ENCODE peak calls at places on chromosome 14, in six cellular contexts. One of them, this sample, is unnamed.
A peak's percentile ranks its signal among the peaks of the same experiment; 100 is the strongest.

GRCh38 chr14:70186826-70187483 is 1.8 kb downstream of the SLC8A3 start:
- DNase-seq in BE2C: no peak
- DNase-seq in CD4-positive, alpha-beta memory T cell: no peak
- DNase-seq in amygdala: peak; percentile 26
- DNase-seq in C1 segment of cervical spinal cord: no peak
- DNase-seq in adipocyte: no peak
- DNase-seq in this sample: peak; percentile 77

GRCh38 chr14:66379116-66379515 is 107.1 kb upstream of the CCDC196 start:
- DNase-seq in BE2C: no peak
- DNase-seq in CD4-positive, alpha-beta memory T cell: no peak
- DNase-seq in amygdala: no peak
- DNase-seq in C1 segment of cervical spinal cord: no peak
- DNase-seq in adipocyte: no peak
- DNase-seq in this sample: no peak

GRCh38 chr14:24243336-24243836 is 963 bp upstream of the TINF2 start:
- DNase-seq in BE2C: no peak
- DNase-seq in CD4-positive, alpha-beta memory T cell: no peak
- DNase-seq in amygdala: no peak
- DNase-seq in C1 segment of cervical spinal cord: no peak
- DNase-seq in adipocyte: no peak
- DNase-seq in this sample: no peak

GRCh38 chr14:60064491-60065072 is 27.1 kb upstream of the PCNX4 start:
- DNase-seq in BE2C: no peak
- DNase-seq in CD4-positive, alpha-beta memory T cell: peak; percentile 38
- DNase-seq in amygdala: no peak
- DNase-seq in C1 segment of cervical spinal cord: no peak
- DNase-seq in adipocyte: peak; percentile 75
- DNase-seq in this sample: peak; percentile 31

GRCh38 chr14:91244501-91244901 is at the start of gene GPR68:
- DNase-seq in BE2C: peak; percentile 57
- DNase-seq in CD4-positive, alpha-beta memory T cell: peak; percentile 44
- DNase-seq in amygdala: peak; percentile 56
- DNase-seq in C1 segment of cervical spinal cord: no peak
- DNase-seq in adipocyte: peak; percentile 54
- DNase-seq in this sample: no peak

GRCh38 chr14:102898776-102899515 is 23.5 kb upstream of the AMN start:
- DNase-seq in BE2C: no peak
- DNase-seq in CD4-positive, alpha-beta memory T cell: no peak
- DNase-seq in amygdala: no peak
- DNase-seq in C1 segment of cervical spinal cord: no peak
- DNase-seq in adipocyte: no peak
- DNase-seq in this sample: peak; percentile 51

GRCh38 chr14:20327005-20327869 is 5.8 kb downstream of the CCNB1IP1 start:
- DNase-seq in BE2C: peak; percentile 21
- DNase-seq in CD4-positive, alpha-beta memory T cell: peak; percentile 66
- DNase-seq in amygdala: no peak
- DNase-seq in C1 segment of cervical spinal cord: no peak
- DNase-seq in adipocyte: peak; percentile 90
- DNase-seq in this sample: peak; percentile 54

GRCh38 chr14:88553886-88554457 is 835 bp downstream of the PTPN21 start:
- DNase-seq in BE2C: no peak
- DNase-seq in CD4-positive, alpha-beta memory T cell: peak; percentile 22
- DNase-seq in amygdala: no peak
- DNase-seq in C1 segment of cervical spinal cord: no peak
- DNase-seq in adipocyte: peak; percentile 53
- DNase-seq in this sample: no peak

GRCh38 chr14:22546722-22547071 is 42.3 kb downstream of the DAD1 start:
- DNase-seq in BE2C: no peak
- DNase-seq in CD4-positive, alpha-beta memory T cell: no peak
- DNase-seq in amygdala: no peak
- DNase-seq in C1 segment of cervical spinal cord: no peak
- DNase-seq in adipocyte: no peak
- DNase-seq in this sample: no peak

GRCh38 chr14:71238835-71239234 is 331.6 kb downstream of the PCNX1 start:
- DNase-seq in BE2C: no peak
- DNase-seq in CD4-positive, alpha-beta memory T cell: no peak
- DNase-seq in amygdala: no peak
- DNase-seq in C1 segment of cervical spinal cord: no peak
- DNase-seq in adipocyte: no peak
- DNase-seq in this sample: no peak

GRCh38 chr14:64221604-64222003 is 72.6 kb downstream of the ESR2 start:
- DNase-seq in BE2C: no peak
- DNase-seq in CD4-positive, alpha-beta memory T cell: no peak
- DNase-seq in amygdala: no peak
- DNase-seq in C1 segment of cervical spinal cord: no peak
- DNase-seq in adipocyte: no peak
- DNase-seq in this sample: no peak

GRCh38 chr14:66315098-66315497 is 171.1 kb upstream of the CCDC196 start:
- DNase-seq in BE2C: no peak
- DNase-seq in CD4-positive, alpha-beta memory T cell: no peak
- DNase-seq in amygdala: no peak
- DNase-seq in C1 segment of cervical spinal cord: no peak
- DNase-seq in adipocyte: no peak
- DNase-seq in this sample: no peak

GRCh38 chr14:94175403-94176146 is 1.5 kb downstream of the PPP4R4 start:
- DNase-seq in BE2C: no peak
- DNase-seq in CD4-positive, alpha-beta memory T cell: peak; percentile 12
- DNase-seq in amygdala: no peak
- DNase-seq in C1 segment of cervical spinal cord: no peak
- DNase-seq in adipocyte: peak; percentile 17
- DNase-seq in this sample: no peak

GRCh38 chr14:34212574-34212973 is 249.5 kb downstream of the SPTSSA start:
- DNase-seq in BE2C: no peak
- DNase-seq in CD4-positive, alpha-beta memory T cell: no peak
- DNase-seq in amygdala: no peak
- DNase-seq in C1 segment of cervical spinal cord: no peak
- DNase-seq in adipocyte: no peak
- DNase-seq in this sample: no peak

GRCh38 chr14:98404811-98405210 is 867.2 kb downstream of the BCL11B start:
- DNase-seq in BE2C: no peak
- DNase-seq in CD4-positive, alpha-beta memory T cell: peak; percentile 3
- DNase-seq in amygdala: no peak
- DNase-seq in C1 segment of cervical spinal cord: no peak
- DNase-seq in adipocyte: no peak
- DNase-seq in this sample: no peak

GRCh38 chr14:35879654-35880249 is 53.6 kb downstream of the BRMS1L start:
- DNase-seq in BE2C: no peak
- DNase-seq in CD4-positive, alpha-beta memory T cell: peak; percentile 16
- DNase-seq in amygdala: no peak
- DNase-seq in C1 segment of cervical spinal cord: no peak
- DNase-seq in adipocyte: peak; percentile 62
- DNase-seq in this sample: peak; percentile 51

GRCh38 chr14:26204954-26205479 is 392.8 kb downstream of the NOVA1 start:
- DNase-seq in BE2C: peak; percentile 5
- DNase-seq in CD4-positive, alpha-beta memory T cell: no peak
- DNase-seq in amygdala: peak; percentile 29
- DNase-seq in C1 segment of cervical spinal cord: no peak
- DNase-seq in adipocyte: no peak
- DNase-seq in this sample: no peak

GRCh38 chr14:87687338-87687876 is 305.6 kb downstream of the GALC start:
- DNase-seq in BE2C: no peak
- DNase-seq in CD4-positive, alpha-beta memory T cell: no peak
- DNase-seq in amygdala: no peak
- DNase-seq in C1 segment of cervical spinal cord: no peak
- DNase-seq in adipocyte: no peak
- DNase-seq in this sample: no peak